ENCODE peak calls at places on chromosome 1, in seven cellular contexts. G is activated CD4-positive, alpha-beta T cell treated with anti-CD3 and anti-CD28 coated beads for 36 hours; E is hepatic stellate cell; A is pons; U is mucosa of gallbladder; P is HTR-8/SVneo; Y is CD8-positive, alpha-beta T cell. W is an unnamed sample.

GRCh38 chr1:13583592-13583963 is at the start of gene PDPN:
- DNase-seq in A (no peak), P (peak), Y (no peak), E (no peak), G (no peak), U (peak), W (no peak)

GRCh38 chr1:169833179-169833901 is 38.6 kb upstream of the METTL18 start:
- DNase-seq in Y (no peak), E (no peak), A (no peak), P (no peak), U (no peak), G (no peak), W (no peak)

GRCh38 chr1:206705744-206706297 is 21.1 kb downstream of the MAPKAPK2 start:
- DNase-seq in A (no peak), G (no peak), Y (no peak), U (no peak), E (no peak), P (no peak), W (no peak)

GRCh38 chr1:30650959-30651320 is 72.4 kb downstream of the MATN1 start:
- DNase-seq in G (no peak), Y (no peak), P (no peak), A (no peak), U (no peak), E (no peak), W (no peak)

GRCh38 chr1:115976900-115977480 is 677 bp downstream of the SLC22A15 start:
- DNase-seq in Y (no peak), P (no peak), U (no peak), E (no peak), G (no peak), A (no peak), W (no peak)

GRCh38 chr1:24322636-24323177 is 3.5 kb downstream of the GRHL3 start:
- DNase-seq in E (no peak), P (no peak), G (no peak), Y (no peak), U (no peak), A (no peak), W (no peak)

GRCh38 chr1:233514946-233515391 is 98.9 kb upstream of the KCNK1 start:
- DNase-seq in G (no peak), A (no peak), Y (no peak), U (no peak), P (no peak), E (no peak), W (no peak)

GRCh38 chr1:27980216-27980820 is 20.5 kb downstream of the XKR8 start:
- DNase-seq in P (no peak), Y (no peak), U (no peak), G (no peak), A (no peak), E (no peak), W (no peak)

GRCh38 chr1:222002503-222002902 is 260.6 kb upstream of the DUSP10 start:
- DNase-seq in E (no peak), Y (no peak), U (no peak), A (no peak), P (no peak), G (no peak), W (no peak)

GRCh38 chr1:200043330-200043668 is 15.8 kb downstream of the NR5A2 start:
- DNase-seq in U (no peak), P (no peak), G (no peak), Y (no peak), E (no peak), A (no peak), W (no peak)

GRCh38 chr1:166026143-166026542 is 140.7 kb downstream of the FAM78B start:
- DNase-seq in G (no peak), E (no peak), U (peak), A (no peak), Y (no peak), P (no peak), W (no peak)

GRCh38 chr1:168455764-168456163 is 88.0 kb downstream of the XCL2 start:
- DNase-seq in A (no peak), P (no peak), E (no peak), G (no peak), Y (no peak), U (no peak), W (no peak)

GRCh38 chr1:52795464-52795863 is 47.1 kb upstream of the ZYG11A start:
- DNase-seq in A (no peak), U (no peak), Y (no peak), P (no peak), E (no peak), G (no peak), W (no peak)

GRCh38 chr1:59485949-59486348 is 189.1 kb downstream of the FGGY start:
- DNase-seq in P (no peak), U (no peak), Y (no peak), A (no peak), G (peak), E (no peak), W (peak)

GRCh38 chr1:13732971-13733667 is 33.1 kb downstream of the PRDM2 start:
- DNase-seq in G (peak), P (no peak), A (no peak), U (no peak), E (no peak), Y (peak), W (no peak)

GRCh38 chr1:94812985-94813384 is 7.2 kb upstream of the SLC44A3 start:
- DNase-seq in P (no peak), A (no peak), U (no peak), E (no peak), Y (no peak), G (no peak), W (no peak)

GRCh38 chr1:160767417-160768294 is 28.3 kb upstream of the LY9 start:
- DNase-seq in G (peak), A (no peak), E (no peak), P (no peak), Y (no peak), U (no peak), W (no peak)

GRCh38 chr1:109926662-109927300 is 16.1 kb downstream of the CSF1 start:
- DNase-seq in A (no peak), Y (no peak), U (no peak), E (peak), G (no peak), P (no peak), W (no peak)

GRCh38 chr1:107897428-107898339 is 67.3 kb downstream of the VAV3 start:
- DNase-seq in Y (peak), G (peak), A (no peak), U (no peak), E (no peak), P (no peak), W (no peak)

GRCh38 chr1:197218857-197219256 is 49.2 kb upstream of the CRB1 start:
- DNase-seq in Y (no peak), U (no peak), P (no peak), A (no peak), G (no peak), E (no peak), W (no peak)

GRCh38 chr1:232963366-232963765 is 13.0 kb downstream of the NTPCR start:
- DNase-seq in Y (no peak), E (no peak), G (no peak), U (no peak), P (no peak), A (no peak), W (no peak)

GRCh38 chr1:228515200-228515834 is 28.1 kb downstream of the RNF187 start:
- DNase-seq in P (peak), G (peak), Y (no peak), E (peak), A (peak), U (no peak), W (peak)

GRCh38 chr1:25131794-25132193 is 100.5 kb downstream of the SYF2 start:
- DNase-seq in P (no peak), A (peak), G (no peak), U (no peak), Y (no peak), E (no peak), W (no peak)

GRCh38 chr1:22855668-22856606 is 116.7 kb downstream of the LACTBL1 start:
- DNase-seq in A (peak), Y (no peak), P (no peak), G (no peak), U (no peak), E (no peak), W (no peak)

GRCh38 chr1:32351859-32352745 is 10.2 kb downstream of the FAM229A start:
- DNase-seq in P (peak), E (peak), G (no peak), U (peak), A (no peak), Y (no peak), W (no peak)

GRCh38 chr1:116289219-116289618 is 83.8 kb upstream of the ATP1A1 start:
- DNase-seq in P (no peak), U (no peak), A (no peak), Y (no peak), G (no peak), E (no peak), W (no peak)

GRCh38 chr1:192809286-192810252 is 730 bp downstream of the RGS2 start:
- DNase-seq in G (peak), U (peak), A (peak), Y (no peak), P (peak), E (peak), W (peak)

GRCh38 chr1:231372501-231372900 is 34.4 kb downstream of the SPRTN start:
- DNase-seq in U (no peak), G (no peak), E (no peak), P (no peak), Y (no peak), A (no peak), W (no peak)

GRCh38 chr1:63991685-63992084 is 211.7 kb upstream of the UBE2U start:
- DNase-seq in E (no peak), Y (no peak), P (no peak), U (no peak), A (no peak), G (no peak), W (no peak)

GRCh38 chr1:201795066-201795465 is 33.9 kb upstream of the IPO9 start:
- DNase-seq in Y (no peak), A (no peak), P (peak), G (no peak), U (no peak), E (peak), W (no peak)

GRCh38 chr1:224691106-224691505 is 75.0 kb downstream of the CNIH3 start:
- DNase-seq in A (no peak), G (no peak), U (no peak), P (no peak), Y (no peak), E (no peak), W (no peak)

GRCh38 chr1:66416295-66416694 is 117.7 kb upstream of the SGIP1 start:
- DNase-seq in Y (no peak), P (no peak), G (no peak), U (no peak), A (no peak), E (no peak), W (no peak)

GRCh38 chr1:77781683-77782082 is 2.2 kb downstream of the MIGA1 start:
- DNase-seq in U (no peak), Y (no peak), G (no peak), E (no peak), P (no peak), A (no peak), W (no peak)

GRCh38 chr1:197955486-197956394 is 38.6 kb downstream of the LHX9 start:
- DNase-seq in U (no peak), P (no peak), A (no peak), G (peak), Y (no peak), E (no peak), W (no peak)

GRCh38 chr1:7558481-7558880 is 212.6 kb upstream of the VAMP3 start:
- DNase-seq in A (no peak), P (no peak), U (no peak), E (no peak), Y (no peak), G (no peak), W (no peak)

GRCh38 chr1:10889628-10890353 is 93.3 kb upstream of the CASZ1 start:
- DNase-seq in E (no peak), P (no peak), Y (no peak), A (no peak), U (no peak), G (no peak), W (no peak)

GRCh38 chr1:181086926-181087325 is 1.6 kb upstream of the IER5 start:
- DNase-seq in E (no peak), A (no peak), Y (no peak), U (no peak), P (no peak), G (no peak), W (no peak)

GRCh38 chr1:50452700-50453099 is 29.5 kb upstream of the DMRTA2 start:
- DNase-seq in A (no peak), G (no peak), Y (no peak), E (no peak), P (no peak), U (no peak), W (no peak)

GRCh38 chr1:32606972-32607371 is 43.4 kb downstream of the ZBTB8OS start:
- DNase-seq in P (no peak), Y (no peak), E (no peak), G (no peak), U (no peak), A (no peak), W (no peak)